ENCODE peak calls at places on chromosome 1, in nine cellular contexts. T, D, Z, F, N, B, V, R and L are unnamed samples.

GRCh38 chr1:117527566-117528102 is 78.2 kb upstream of the TENT5C start:
- DNase-seq in B (no peak), Z (no peak), R (no peak), N (no peak), T (no peak), F (peak), V (no peak), D (no peak), L (no peak)

GRCh38 chr1:163039694-163040093 is 29.5 kb upstream of the RGS4 start:
- DNase-seq in T (no peak), B (no peak), R (no peak), D (no peak), F (no peak), N (no peak), Z (no peak), V (no peak), L (no peak)

GRCh38 chr1:180881806-180882509 is 30.7 kb upstream of the KIAA1614 start:
- DNase-seq in B (no peak), N (peak), T (no peak), F (peak), Z (peak), V (no peak), D (peak), R (peak), L (no peak)

GRCh38 chr1:8211620-8212442 is 106.1 kb upstream of the SLC45A1 start:
- DNase-seq in B (no peak), V (no peak), F (peak), N (peak), R (peak), T (peak), Z (no peak), D (peak), L (peak)

GRCh38 chr1:62058951-62059350 is 135.7 kb upstream of the L1TD1 start:
- DNase-seq in B (no peak), R (peak), F (no peak), V (no peak), Z (no peak), D (no peak), N (no peak), T (no peak), L (no peak)

GRCh38 chr1:64470670-64471217 is 815 bp downstream of the CACHD1 start:
- DNase-seq in V (peak), F (no peak), T (peak), R (peak), D (peak), Z (peak), N (peak), B (no peak), L (peak)

GRCh38 chr1:25573591-25573930 is 30.2 kb downstream of the LDLRAP1 start:
- DNase-seq in N (no peak), Z (no peak), D (no peak), V (no peak), B (no peak), T (no peak), F (no peak), R (no peak), L (no peak)

GRCh38 chr1:193372553-193372952 is 186.1 kb upstream of the B3GALT2 start:
- DNase-seq in F (no peak), R (no peak), N (no peak), T (no peak), Z (no peak), B (no peak), D (no peak), V (no peak), L (no peak)

GRCh38 chr1:114316204-114316603 is 162.5 kb upstream of the SYT6 start:
- DNase-seq in F (no peak), T (no peak), D (no peak), Z (no peak), R (peak), V (no peak), B (no peak), N (no peak), L (no peak)

GRCh38 chr1:19029191-19030085 is 73.0 kb upstream of the IFFO2 start:
- DNase-seq in D (no peak), R (no peak), F (no peak), Z (no peak), N (no peak), V (no peak), B (no peak), T (peak), L (peak)

GRCh38 chr1:194295690-194296089 is 1109.3 kb upstream of the B3GALT2 start:
- DNase-seq in F (no peak), D (peak), Z (peak), T (no peak), V (no peak), R (peak), B (no peak), N (peak), L (no peak)

GRCh38 chr1:212162635-212163034 is 122.6 kb upstream of the PPP2R5A start:
- DNase-seq in R (no peak), V (no peak), T (no peak), N (peak), B (no peak), D (no peak), Z (peak), F (peak), L (no peak)

GRCh38 chr1:10387611-10388386 is 11.1 kb upstream of the PGD start:
- DNase-seq in N (peak), D (peak), F (peak), R (peak), V (no peak), B (no peak), T (no peak), Z (no peak), L (no peak)